ENCODE peak calls at places on chromosomes 16 and 17, in five cellular contexts. I is Panc1, R is HCT116, W is K562, U is GM23338. M is an unnamed sample.

GRCh38 chr17:48307814-48308411 is 122.1 kb downstream of the SKAP1 start:
- ATAC-seq in I (peak; percentile 98), R (peak; percentile 100), U (peak; percentile 91), W (peak; percentile 93), M (no peak)

GRCh38 chr17:62098623-62099231 is 33.6 kb upstream of the MED13 start:
- ATAC-seq in W (peak; percentile 64), U (no peak), R (no peak), I (no peak), M (no peak)

GRCh38 chr16:11725457-11725856 is 17.2 kb downstream of the TXNDC11 start:
- ATAC-seq in R (no peak), W (no peak), I (no peak), U (no peak), M (no peak)

GRCh38 chr16:12674096-12674495 is 129.6 kb downstream of the CPPED1 start:
- ATAC-seq in W (no peak), R (no peak), I (no peak), U (no peak), M (no peak)

GRCh38 chr16:71931599-71931998 is 36.3 kb downstream of the IST1 start:
- ATAC-seq in U (no peak), R (no peak), I (no peak), W (no peak), M (no peak)

GRCh38 chr17:30380106-30380420 is 1.3 kb downstream of the CPD start:
- ATAC-seq in U (no peak), W (no peak), R (no peak), I (no peak), M (no peak)

GRCh38 chr16:68455631-68456030 is 7.3 kb upstream of the SMPD3 start:
- ATAC-seq in R (no peak), U (no peak), W (no peak), I (no peak), M (no peak)

GRCh38 chr16:67708368-67708771 is 10.7 kb downstream of the GFOD2 start:
- ATAC-seq in U (no peak), W (no peak), I (no peak), R (no peak), M (no peak)

GRCh38 chr17:71519285-71519684 is 601.5 kb upstream of the SOX9 start:
- ATAC-seq in R (no peak), I (no peak), W (no peak), U (no peak), M (no peak)

GRCh38 chr16:254461-254860 is 19.8 kb downstream of the FAM234A start:
- ATAC-seq in R (no peak), I (no peak), W (no peak), U (no peak), M (no peak)

GRCh38 chr17:73593249-73593965 is 50.8 kb downstream of the SDK2 start:
- ATAC-seq in I (no peak), W (no peak), U (no peak), R (no peak), M (no peak)

GRCh38 chr16:68752602-68753001 is 15.5 kb downstream of the CDH1 start:
- ATAC-seq in U (no peak), I (no peak), R (no peak), W (peak; percentile 68), M (no peak)

GRCh38 chr17:3885970-3886369 is 6.9 kb downstream of the CAMKK1 start:
- ATAC-seq in W (no peak), R (peak; percentile 56), I (peak; percentile 57), U (no peak), M (no peak)

GRCh38 chr16:4339909-4340308 is 11.2 kb downstream of the PAM16 start:
- ATAC-seq in I (peak; percentile 5), U (no peak), R (no peak), W (no peak), M (peak; percentile 54)

GRCh38 chr17:67293251-67294203 is 48.5 kb upstream of the HELZ start:
- ATAC-seq in W (peak; percentile 99), R (peak; percentile 99), I (peak; percentile 93), U (peak; percentile 95), M (peak; percentile 54)

DNA sequence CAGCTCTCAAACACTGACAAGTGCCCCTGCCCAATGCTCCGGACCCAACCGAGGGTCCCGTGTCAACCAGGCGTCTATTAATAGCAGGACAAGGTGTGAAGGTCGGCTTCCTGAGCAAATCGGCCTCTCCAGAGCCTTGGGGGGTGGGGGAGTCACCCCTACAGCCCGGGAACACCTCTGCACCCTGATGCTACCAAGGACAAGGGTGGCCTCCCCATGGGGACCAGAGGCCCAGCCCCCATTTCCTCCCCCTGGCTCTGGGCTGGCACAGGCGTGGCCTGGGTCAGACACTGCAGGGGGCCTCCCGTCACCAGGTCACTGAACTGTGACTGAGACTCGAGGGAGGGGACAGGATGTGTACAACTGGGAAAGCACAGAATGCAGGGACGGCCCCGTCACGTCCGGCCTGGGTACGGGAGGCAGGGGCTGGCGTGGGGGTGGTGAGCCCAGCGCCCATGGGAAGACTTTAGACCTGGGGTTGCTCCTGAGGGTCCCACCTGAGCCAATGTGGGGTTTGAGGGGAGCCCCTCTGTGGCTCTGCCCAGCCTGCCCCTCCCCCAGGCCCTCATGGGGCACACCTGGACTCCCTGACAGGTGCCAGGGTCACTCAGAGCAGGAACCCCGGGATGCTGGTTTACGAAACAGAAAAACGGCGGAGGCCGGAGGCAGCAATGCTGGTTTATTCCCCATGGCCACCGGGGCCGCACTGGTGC is 579 bp upstream of the CYBA start:
- ATAC-seq in U (no peak), I (peak; percentile 81), R (peak; percentile 73), W (peak; percentile 85), M (peak; percentile 56)
- TF ChIP-seq POLR2AphosphoS5 in U (no peak), I (no peak), R (no peak), W (peak; percentile 45), M (no peak)

DNA sequence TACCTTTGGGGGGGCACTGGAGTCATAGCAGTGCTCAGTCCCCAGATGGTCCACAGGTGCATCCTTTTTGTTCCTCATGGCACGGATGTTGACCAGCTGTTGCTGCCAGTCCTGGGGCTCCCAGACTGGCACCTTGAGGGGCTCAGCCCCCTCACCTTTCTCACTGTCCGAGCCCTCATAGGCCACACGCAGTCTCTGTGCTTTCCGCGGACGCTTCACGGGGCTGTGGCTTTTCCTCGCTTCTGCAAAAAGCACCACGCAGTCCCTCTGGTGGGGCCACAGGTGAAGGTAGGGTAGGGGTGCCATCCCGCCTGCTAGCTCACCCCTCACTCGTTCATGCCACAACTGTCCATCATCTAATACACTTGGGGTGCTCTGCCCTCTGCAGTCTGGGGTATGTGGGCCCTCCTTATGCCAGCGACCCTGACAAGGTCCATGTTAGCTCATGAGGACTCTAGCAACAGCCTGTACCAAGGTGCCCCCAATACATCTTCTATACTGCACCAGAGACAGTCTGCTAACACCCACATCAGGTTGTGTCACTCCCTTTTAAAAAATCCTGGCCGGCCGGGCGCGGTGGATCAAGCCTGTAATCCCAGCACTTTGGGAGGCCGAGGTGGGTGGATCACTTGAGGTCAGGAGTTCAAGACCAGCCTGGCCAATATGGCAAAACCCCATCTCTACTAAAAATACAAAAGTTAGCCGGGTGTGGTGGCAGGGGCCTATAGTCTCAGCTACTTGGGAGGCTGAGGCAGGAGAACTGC is 1.3 kb downstream of the NTHL1 start:
- ATAC-seq in W (no peak), U (no peak), R (no peak), I (no peak), M (no peak)
- TF ChIP-seq POLR2AphosphoS5 in W (no peak), U (no peak), R (no peak), I (no peak), M (no peak)

GRCh38 chr16:66458853-66459252 is 31.8 kb downstream of the BEAN1 start:
- ATAC-seq in R (no peak), W (no peak), U (no peak), I (peak; percentile 42), M (no peak)
- TF ChIP-seq POLR2AphosphoS5 in R (no peak), W (no peak), U (no peak), I (no peak), M (no peak)

DNA sequence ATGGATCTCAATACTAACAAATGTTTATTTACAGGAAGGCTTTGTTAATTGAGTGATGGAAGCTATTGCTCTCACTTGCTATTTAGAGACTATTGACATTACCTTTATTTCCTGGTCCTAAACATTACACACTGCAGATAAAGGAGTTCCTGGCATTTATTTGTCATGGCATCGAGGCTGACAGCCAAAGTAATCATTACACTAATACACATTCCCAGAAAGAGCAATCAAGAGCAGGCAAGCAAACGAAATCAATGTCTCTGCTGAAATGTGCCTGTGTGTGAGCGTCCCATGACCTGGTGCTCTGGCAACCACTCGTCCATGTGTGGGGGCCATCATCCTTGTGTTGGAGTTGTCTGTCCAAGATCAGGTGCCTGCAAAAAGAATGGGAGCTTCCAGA is 11.6 kb downstream of the TMC5 start:
- ATAC-seq in I (no peak), R (no peak), W (no peak), U (no peak), M (no peak)
- TF ChIP-seq POLR2AphosphoS5 in I (no peak), R (no peak), W (no peak), U (no peak), M (no peak)

GRCh38 chr17:12422632-12423031 is 243.1 kb upstream of the MYOCD start:
- ATAC-seq in R (no peak), I (no peak), U (no peak), W (no peak), M (peak; percentile 43)
- TF ChIP-seq POLR2AphosphoS5 in R (no peak), I (no peak), U (no peak), W (no peak), M (no peak)

GRCh38 chr17:1648582-1649115 is 1.0 kb downstream of the RILP start:
- ATAC-seq in W (peak; percentile 73), R (peak; percentile 76), I (peak; percentile 78), U (peak; percentile 61), M (peak; percentile 77)
- TF ChIP-seq POLR2AphosphoS5 in W (peak; percentile 9), R (peak; percentile 71), I (no peak), U (peak; percentile 20), M (peak; percentile 16)

GRCh38 chr17:58344047-58344790 is 7.8 kb downstream of the SUPT4H1 start:
- ATAC-seq in R (peak; percentile 16), I (peak; percentile 57), U (no peak), W (peak; percentile 6), M (peak; percentile 18)

GRCh38 chr17:58339775-58340622 is 11.4 kb upstream of the TSPOAP1 start:
- ATAC-seq in W (no peak), R (no peak), I (no peak), U (no peak), M (no peak)

GRCh38 chr17:58340623-58340876 is 11.5 kb downstream of the SUPT4H1 start:
- ATAC-seq in U (no peak), W (no peak), I (no peak), R (no peak), M (no peak)

GRCh38 chr17:58343131-58343530 is 8.9 kb downstream of the SUPT4H1 start:
- ATAC-seq in U (no peak), I (no peak), W (no peak), R (no peak), M (no peak)

DNA sequence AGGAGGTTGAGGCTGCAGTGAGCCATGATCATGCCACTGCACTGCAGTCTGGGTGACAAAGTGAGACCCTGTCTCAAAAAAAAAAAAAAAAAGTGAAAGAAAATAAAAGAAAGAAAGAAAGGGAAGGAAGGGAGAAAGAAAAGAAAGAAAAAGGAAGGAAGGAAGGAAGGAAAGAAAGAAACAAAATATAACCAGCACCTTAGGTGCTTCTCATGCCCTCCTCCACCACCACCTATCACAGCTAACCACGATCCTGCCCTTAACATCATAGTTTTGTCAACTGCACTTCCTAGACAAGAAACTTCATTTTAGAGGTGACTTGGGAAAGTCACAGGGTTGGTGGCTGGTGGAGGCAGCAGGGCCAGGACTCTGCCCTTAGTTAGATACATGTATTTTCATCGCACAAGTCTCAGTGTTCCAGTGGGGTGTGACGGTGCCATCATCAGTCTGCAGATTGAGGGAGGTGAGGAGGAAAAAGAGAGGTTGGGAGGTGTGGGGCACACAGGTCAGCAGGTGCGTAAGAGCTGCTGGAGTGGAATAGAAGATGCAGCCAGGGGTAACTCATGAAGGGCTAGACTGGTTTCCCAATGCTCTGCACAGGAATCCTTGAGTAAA is 10.0 kb downstream of the SUPT4H1 start:
- ATAC-seq in R (no peak), U (no peak), W (no peak), I (no peak), M (no peak)
- TF ChIP-seq POLR2AphosphoS5 in R (no peak), U (no peak), W (no peak), I (no peak), M (no peak)

M was measured in gastroesophageal sphincter.